ENCODE peak calls at places on chromosome 11, in eight cellular contexts. G is activated CD4-positive, alpha-beta T cell treated with anti-CD3 and anti-CD28 coated beads, Interleukin-2, amount 50 U/mL, for 4 hours; E is vagina; F is 8988T; M is globus pallidus; V is body of pancreas; Z is lower lobe of right lung; S is endodermal cell. B is an unnamed sample.

GRCh38 chr11:10329935-10330334 is 25.1 kb downstream of the ADM start:
- DNase-seq in Z (no peak), M (no peak), S (no peak), E (no peak), G (no peak), V (no peak), F (no peak), B (no peak)

GRCh38 chr11:118658372-118659313 is 20.8 kb downstream of the TREH start:
- DNase-seq in S (peak), M (no peak), G (no peak), Z (no peak), F (peak), V (no peak), E (no peak), B (peak)

GRCh38 chr11:115222218-115222862 is 281.9 kb downstream of the CADM1 start:
- DNase-seq in E (no peak), F (no peak), V (no peak), G (no peak), M (no peak), S (peak), Z (no peak), B (peak)

GRCh38 chr11:61913699-61914395 is 3.5 kb downstream of the RAB3IL1 start:
- DNase-seq in Z (no peak), G (no peak), F (peak), E (no peak), V (no peak), S (no peak), M (no peak), B (no peak)

GRCh38 chr11:128434411-128434810 is 152.9 kb downstream of the ETS1 start:
- DNase-seq in Z (no peak), M (no peak), V (no peak), S (no peak), F (no peak), G (no peak), E (no peak), B (no peak)

GRCh38 chr11:11163256-11163655 is 189.8 kb downstream of the CSNK2A3 start:
- DNase-seq in S (peak), M (no peak), F (peak), V (no peak), G (no peak), E (no peak), Z (no peak), B (peak)

GRCh38 chr11:36123353-36124220 is 165.6 kb downstream of the COMMD9 start:
- DNase-seq in G (no peak), V (no peak), M (peak), S (no peak), F (no peak), Z (no peak), E (no peak), B (no peak)

GRCh38 chr11:120863359-120863758 is 160.5 kb upstream of the TBCEL start:
- DNase-seq in S (no peak), E (no peak), M (no peak), G (no peak), F (no peak), Z (no peak), V (no peak), B (no peak)

GRCh38 chr11:65868907-65869306 is 3.7 kb downstream of the EFEMP2 start:
- DNase-seq in E (no peak), G (no peak), V (no peak), S (no peak), Z (no peak), F (no peak), M (no peak), B (no peak)

GRCh38 chr11:78145511-78146030 is 6.1 kb upstream of the ALG8 start:
- DNase-seq in F (no peak), M (no peak), V (no peak), G (no peak), Z (no peak), S (no peak), E (no peak), B (no peak)

GRCh38 chr11:15258433-15259350 is 144.0 kb downstream of the INSC start:
- DNase-seq in M (peak), S (no peak), V (peak), E (no peak), F (no peak), Z (no peak), G (no peak), B (peak)